ENCODE peak calls at places on chromosomes 1 and 21, in seven cellular contexts. L is HCT116, V is hepatocyte, F is PC-3, J is MM.1S, K is neural progenitor cell, E is SK-N-SH. Y is an unnamed sample. For H3K9me3, the result is how much of the 10 kb centered on the place peaks cover.

GRCh38 chr1:4702927-4703326 is 48.5 kb downstream of the AJAP1 start:
- DNase-seq in F (no peak), L (no peak), V (no peak), E (peak), J (no peak), K (no peak), Y (no peak)

GRCh38 chr1:41368801-41369200 is 7.6 kb downstream of the FOXO6 start:
- DNase-seq in K (no peak), F (no peak), J (no peak), L (no peak), E (no peak), V (no peak), Y (no peak)

GRCh38 chr21:32604484-32604883 is 7.7 kb downstream of the CFAP298 start:
- DNase-seq in K (peak), J (no peak), E (no peak), F (no peak), L (no peak), V (no peak), Y (no peak)

GRCh38 chr1:101929343-101929742 is 67.4 kb downstream of the OLFM3 start:
- DNase-seq in K (no peak), J (no peak), L (no peak), V (no peak), E (peak), F (no peak), Y (no peak)

GRCh38 chr1:75079535-75080290 is 54.5 kb upstream of the LHX8 start:
- DNase-seq in L (no peak), V (peak), K (no peak), F (no peak), E (peak), J (no peak), Y (no peak)

GRCh38 chr1:48917901-48918603 is 141.4 kb upstream of the BEND5 start:
- DNase-seq in K (no peak), E (peak), J (no peak), F (no peak), L (no peak), V (peak), Y (no peak)

GRCh38 chr1:41313661-41314131 is 47.5 kb upstream of the FOXO6 start:
- DNase-seq in F (peak), K (peak), J (no peak), E (peak), V (no peak), L (peak), Y (peak)

GRCh38 chr1:36236302-36236701 is 12.1 kb downstream of the THRAP3 start:
- DNase-seq in V (no peak), F (no peak), J (no peak), L (no peak), K (no peak), E (no peak), Y (no peak)

GRCh38 chr1:8477199-8477982 is 159.5 kb downstream of the SLC45A1 start:
- DNase-seq in K (no peak), E (no peak), J (peak), L (no peak), F (no peak), V (no peak), Y (peak)

GRCh38 chr1:7149080-7149838 is 364.0 kb downstream of the CAMTA1 start:
- DNase-seq in J (no peak), V (peak), K (peak), E (no peak), L (no peak), F (no peak), Y (no peak)

GRCh38 chr1:63317007-63317813 is 5.2 kb upstream of the FOXD3 start:
- DNase-seq in V (peak), E (peak), L (peak), K (peak), J (peak), F (peak), Y (peak)

GRCh38 chr1:219362702-219363101 is 189.0 kb downstream of the LYPLAL1 start:
- DNase-seq in L (no peak), J (no peak), V (no peak), F (no peak), E (no peak), K (no peak), Y (no peak)

GRCh38 chr1:114956570-114956969 is 73.1 kb upstream of the TSHB start:
- DNase-seq in L (peak), K (peak), F (peak), J (peak), V (peak), E (no peak), Y (no peak)

GRCh38 chr1:90198616-90199015 is 203.7 kb downstream of the ZNF326 start:
- DNase-seq in J (no peak), K (peak), F (no peak), V (no peak), E (no peak), L (no peak), Y (no peak)

GRCh38 chr1:90190523-90190922 is 195.6 kb downstream of the ZNF326 start:
- DNase-seq in L (no peak), F (no peak), K (no peak), E (no peak), V (no peak), J (no peak), Y (no peak)

GRCh38 chr1:90189889-90190288 is 195.0 kb downstream of the ZNF326 start:
- DNase-seq in L (no peak), V (no peak), K (no peak), F (no peak), J (no peak), E (no peak), Y (no peak)

GRCh38 chr1:90187186-90187585 is 192.3 kb downstream of the ZNF326 start:
- DNase-seq in J (no peak), E (no peak), K (peak), F (no peak), L (no peak), V (no peak), Y (no peak)

DNA sequence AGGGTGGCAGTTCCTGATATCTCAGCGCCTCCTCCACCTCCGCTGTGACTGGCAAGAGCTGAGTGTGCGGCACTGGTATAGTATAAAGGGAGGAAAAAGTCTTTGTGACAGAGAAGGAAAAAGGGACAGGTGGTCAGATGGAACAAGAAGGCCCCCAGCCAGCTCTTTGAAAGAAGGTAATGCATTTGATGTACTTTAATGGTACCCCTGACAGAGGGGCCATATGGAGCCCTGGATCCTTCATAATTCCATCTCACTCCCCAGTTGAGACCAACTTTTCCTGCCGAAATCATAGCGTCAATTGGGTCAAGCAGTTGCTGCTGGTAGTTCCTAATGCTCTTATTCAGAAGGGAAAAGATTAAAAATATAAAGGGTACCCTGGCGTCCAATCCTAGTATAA is 198.2 kb downstream of the ZNF326 start:
- DNase-seq in F (no peak), E (no peak), V (no peak), K (no peak), J (no peak), L (no peak), Y (no peak)
- TF ChIP-seq CTCF in F (no peak), E (no peak), V (no peak), K (no peak), J (no peak), L (no peak), Y (no peak)

DNA sequence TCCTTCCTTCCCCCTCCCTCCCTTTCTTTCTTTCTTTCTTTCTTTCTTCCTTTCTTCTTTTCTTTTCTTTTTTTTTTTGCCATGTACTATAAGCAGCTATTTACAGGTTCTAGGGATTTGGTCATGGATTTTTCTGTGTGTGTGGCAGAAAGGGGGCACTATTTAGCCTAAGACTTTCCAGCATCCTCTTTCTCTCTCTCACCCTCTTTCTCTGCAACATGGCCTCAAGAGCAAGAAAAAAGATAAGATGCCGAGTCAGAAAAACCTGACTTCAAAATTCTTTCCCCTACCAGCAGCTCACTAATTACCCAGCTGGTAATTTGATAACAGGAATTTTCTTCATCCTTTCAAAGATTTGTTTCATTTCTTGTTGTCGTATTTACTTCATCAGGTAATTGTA is 458.3 kb upstream of the ADAMTS5 start:
- DNase-seq in V (no peak), L (no peak), J (no peak), K (no peak), E (no peak), F (no peak), Y (no peak)
- H3K9me3 ChIP-seq in V (under half), L (under half), J (under half), K (under half), E (under half), F (under half), Y (under half)

DNA sequence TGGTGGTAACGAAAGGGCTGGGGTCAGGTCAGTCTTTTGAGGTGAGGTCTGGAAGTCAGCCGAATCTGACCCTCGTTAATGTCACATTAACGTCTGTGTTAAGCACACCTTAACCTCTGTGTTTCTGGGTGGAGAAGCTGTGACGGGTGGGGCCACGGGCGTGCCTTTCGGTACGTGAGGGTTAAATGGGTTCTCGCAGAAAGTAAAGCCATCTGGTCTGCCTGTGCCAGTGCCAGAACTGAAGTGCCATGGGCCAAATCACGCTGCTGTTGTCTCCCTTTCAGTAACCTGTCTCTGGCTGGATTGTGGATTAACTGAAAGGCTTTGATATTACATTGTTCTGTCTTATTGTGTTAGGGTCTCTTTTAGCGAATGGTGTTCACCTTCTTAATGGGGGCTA is 14.4 kb downstream of the URB2 start:
- DNase-seq in K (peak), E (no peak), V (no peak), J (no peak), F (no peak), L (no peak), Y (no peak)
- TF ChIP-seq EZH2phosphoT487 in K (no peak), E (no peak), V (no peak), J (no peak), F (no peak), L (no peak), Y (no peak)

GRCh38 chr1:174049514-174049913 is 27.4 kb upstream of the RC3H1 start:
- DNase-seq in E (no peak), J (no peak), L (no peak), V (no peak), K (no peak), F (no peak), Y (no peak)
- TF ChIP-seq CTCF in E (no peak), J (no peak), L (no peak), V (no peak), K (no peak), F (no peak), Y (no peak)

GRCh38 chr1:152683846-152684245 is 2.1 kb upstream of the LCE2B start:
- DNase-seq in F (no peak), E (no peak), J (peak), L (no peak), K (no peak), V (no peak), Y (no peak)

GRCh38 chr1:152679454-152679853 is 4.4 kb downstream of the LCE2C start:
- DNase-seq in F (no peak), E (no peak), L (no peak), J (no peak), K (no peak), V (no peak), Y (no peak)
- H3K9me3 ChIP-seq in F (under half), E (under half), L (under half), J (under half), K (under half), V (under half), Y (under half)

GRCh38 chr1:153387785-153388184 is 3.1 kb downstream of the S100A8 start:
- DNase-seq in V (no peak), L (no peak), F (no peak), J (no peak), K (no peak), E (no peak), Y (no peak)

GRCh38 chr1:153386500-153386901 is 4.4 kb downstream of the S100A8 start:
- DNase-seq in K (no peak), V (no peak), F (no peak), L (no peak), E (no peak), J (no peak), Y (no peak)

GRCh38 chr1:153387001-153387400 is 3.9 kb downstream of the S100A8 start:
- DNase-seq in J (no peak), K (no peak), V (no peak), F (no peak), E (no peak), L (no peak), Y (no peak)

GRCh38 chr1:153389394-153389793 is 1.5 kb downstream of the S100A8 start:
- DNase-seq in E (no peak), J (no peak), F (no peak), L (no peak), V (no peak), K (no peak), Y (no peak)

GRCh38 chr1:153384996-153385580 is 5.8 kb downstream of the S100A8 start:
- DNase-seq in V (no peak), J (no peak), L (no peak), E (no peak), F (no peak), K (no peak), Y (no peak)
- TF ChIP-seq EZH2phosphoT487 in V (no peak), J (no peak), L (no peak), E (no peak), F (no peak), K (no peak), Y (no peak)